ENCODE peak calls at places on chromosome 20, in six cellular contexts. K, P, D, S, V and Q are unnamed samples.

GRCh38 chr20:2559641-2560040 is 23.3 kb downstream of the TMC2 start:
- DNase-seq in V (no peak), K (no peak), D (no peak), P (no peak), S (no peak), Q (no peak)

GRCh38 chr20:49636447-49636846 is 68.5 kb upstream of the PTGIS start:
- DNase-seq in S (no peak), V (no peak), K (no peak), D (no peak), P (no peak), Q (no peak)

GRCh38 chr20:62236674-62236996 is 1.7 kb upstream of the OSBPL2 start:
- DNase-seq in D (no peak), S (no peak), V (no peak), P (no peak), K (no peak), Q (peak)

GRCh38 chr20:32112862-32113261 is 3.3 kb downstream of the TM9SF4 start:
- DNase-seq in D (no peak), V (peak), S (no peak), P (no peak), K (no peak), Q (no peak)

GRCh38 chr20:4585758-4586157 is 136.0 kb upstream of the PRND start:
- DNase-seq in V (no peak), K (no peak), D (no peak), P (no peak), S (no peak), Q (no peak)

GRCh38 chr20:19012671-19013070 is 199.1 kb downstream of the SCP2D1 start:
- DNase-seq in P (no peak), K (no peak), D (no peak), V (no peak), S (no peak), Q (no peak)

GRCh38 chr20:38842558-38842981 is 37.1 kb downstream of the PPP1R16B start:
- DNase-seq in V (no peak), K (no peak), D (peak), S (no peak), P (no peak), Q (no peak)

GRCh38 chr20:3760980-3761379 is 6.6 kb downstream of the ADISSP start:
- DNase-seq in D (no peak), P (no peak), S (no peak), K (no peak), V (no peak), Q (no peak)

GRCh38 chr20:13649548-13649947 is 10.8 kb upstream of the TASP1 start:
- DNase-seq in P (peak), K (no peak), V (no peak), D (no peak), S (no peak), Q (no peak)

DNA sequence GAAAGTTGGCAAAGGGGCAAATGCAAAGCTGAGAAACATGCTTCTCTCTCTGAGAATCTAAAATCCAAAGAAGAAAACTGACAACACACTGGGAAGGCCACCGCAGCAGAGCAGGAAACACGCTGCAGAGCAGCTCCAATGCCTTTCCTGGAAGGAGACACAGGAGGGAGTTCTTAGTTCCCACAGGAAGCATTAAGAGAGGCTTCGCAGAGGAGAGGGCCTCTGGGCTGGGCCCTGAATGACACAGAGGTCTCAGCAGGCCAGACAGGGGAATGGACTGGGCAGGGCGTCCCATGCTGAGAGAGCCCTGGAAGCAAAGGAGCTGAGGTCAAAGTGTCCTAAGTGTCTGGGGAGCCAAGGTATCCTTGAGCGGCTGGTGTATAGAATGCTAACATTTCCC is 110.1 kb upstream of the SYNDIG1 start:
- DNase-seq in K (no peak), D (no peak), V (no peak), P (no peak), S (no peak), Q (no peak)
- TF ChIP-seq CTCF in K (no peak), D (no peak), V (no peak), P (no peak), S (no peak), Q (no peak)

DNA sequence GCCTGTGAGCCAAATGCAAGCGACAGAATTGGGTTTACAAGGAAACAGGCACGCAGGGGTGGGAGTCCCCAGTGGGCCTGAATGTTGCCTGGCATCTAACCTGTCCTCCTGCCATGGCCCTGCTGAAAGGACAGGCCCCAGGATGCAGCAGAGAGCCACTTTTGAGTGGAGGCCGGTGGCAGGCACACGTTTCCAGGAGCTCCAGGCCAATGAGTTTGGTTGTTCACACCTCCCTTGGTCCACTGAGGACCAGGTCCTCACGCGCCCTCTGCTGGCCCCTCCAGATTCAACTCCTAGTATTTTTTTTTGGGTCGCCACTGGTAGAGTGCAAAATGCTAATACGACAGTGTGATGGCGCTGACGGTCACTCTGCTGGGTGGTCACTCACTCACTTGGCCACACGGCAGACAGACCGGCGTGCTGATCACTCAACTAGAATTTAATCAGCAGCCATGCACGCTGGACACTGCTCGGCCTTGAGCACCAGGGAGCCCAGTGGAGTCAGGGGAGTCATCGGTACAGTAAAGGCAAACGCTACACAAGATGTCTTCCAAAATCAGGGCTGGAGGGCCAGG is 81.7 kb upstream of the NFATC2 start:
- DNase-seq in P (peak), V (peak), K (peak), S (peak), D (no peak), Q (peak)
- TF ChIP-seq YY1 in P (no peak), V (no peak), K (no peak), S (peak), D (peak), Q (no peak)

GRCh38 chr20:45323731-45324130 is 15.6 kb upstream of the MATN4 start:
- DNase-seq in P (no peak), D (no peak), S (no peak), V (no peak), K (no peak), Q (no peak)
- TF ChIP-seq CTCF in P (no peak), D (no peak), S (no peak), V (no peak), K (no peak), Q (no peak)

GRCh38 chr20:59629141-59630045 is 25.1 kb downstream of the PHACTR3 start:
- DNase-seq in K (no peak), P (no peak), V (no peak), S (no peak), D (no peak), Q (no peak)

GRCh38 chr20:59630526-59630925 is 26.2 kb downstream of the PHACTR3 start:
- DNase-seq in V (no peak), D (no peak), K (no peak), S (no peak), P (no peak), Q (no peak)

GRCh38 chr20:59632426-59633113 is 28.2 kb downstream of the PHACTR3 start:
- DNase-seq in S (no peak), P (no peak), D (no peak), K (no peak), V (no peak), Q (no peak)

GRCh38 chr20:59633646-59634045 is 29.3 kb downstream of the PHACTR3 start:
- DNase-seq in S (no peak), V (no peak), K (no peak), P (no peak), D (no peak), Q (no peak)

DNA sequence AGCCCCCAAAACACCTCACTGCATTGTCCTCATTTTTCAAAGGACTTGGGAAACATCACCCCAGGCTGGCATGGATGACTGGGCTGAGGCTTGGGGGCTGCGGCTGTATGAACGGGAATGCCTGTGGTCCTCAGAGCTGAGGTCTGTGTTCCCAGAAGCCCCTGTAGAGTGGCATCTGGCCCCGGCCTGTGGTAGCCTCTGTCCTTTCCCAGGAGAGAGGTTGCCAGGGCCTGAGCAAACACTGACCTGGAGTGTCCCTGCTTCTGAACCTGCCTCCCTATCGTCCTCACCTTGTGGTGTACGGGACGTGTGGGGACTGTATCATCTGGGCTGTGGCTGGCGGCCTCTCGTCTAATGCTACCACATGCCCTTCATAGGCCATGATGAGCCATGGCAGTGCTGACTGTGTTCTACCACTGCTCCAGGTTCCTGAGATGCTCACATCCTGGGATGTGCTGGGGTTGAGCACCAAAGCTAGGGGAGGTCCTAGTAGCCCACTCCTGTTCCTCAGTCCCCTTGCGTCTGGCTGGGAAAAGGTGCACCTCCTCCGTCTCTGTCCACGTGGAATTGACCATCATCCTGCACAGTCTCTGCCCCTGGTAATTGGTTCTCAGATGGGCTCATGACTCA is 27.5 kb downstream of the PHACTR3 start:
- DNase-seq in V (no peak), P (no peak), K (no peak), D (no peak), S (no peak), Q (no peak)
- TF ChIP-seq YY1 in V (no peak), P (no peak), K (no peak), D (no peak), S (no peak), Q (no peak)